ENCODE peak calls at places on chromosomes 13 and 19, in five cellular contexts. One of them, this sample, is unnamed.

GRCh38 chr13:73138276-73138950 is 79.6 kb downstream of the KLF5 start:
- DNase-seq in endothelial cell: no peak
- DNase-seq in AG08395: peak; percentile 36
- DNase-seq in activated CD4-positive, CD25-positive, alpha-beta regulatory T cell: no peak
- DNase-seq in activated CD4-positive, alpha-beta T cell treated with anti-CD3 and anti-CD28 coated beads, Interleukin-2, amount 50 U/mL, for 1 hour: no peak
- DNase-seq in this sample: no peak

GRCh38 chr13:83865161-83866137 is 16.8 kb downstream of the SLITRK1 start:
- DNase-seq in activated CD4-positive, alpha-beta T cell treated with anti-CD3 and anti-CD28 coated beads, Interleukin-2, amount 50 U/mL, for 1 hour: no peak
- DNase-seq in endothelial cell: no peak
- DNase-seq in activated CD4-positive, CD25-positive, alpha-beta regulatory T cell: no peak
- DNase-seq in AG08395: no peak
- DNase-seq in this sample: no peak

GRCh38 chr13:74683411-74683810 is 549.2 kb upstream of the KLF12 start:
- DNase-seq in activated CD4-positive, CD25-positive, alpha-beta regulatory T cell: no peak
- DNase-seq in AG08395: no peak
- DNase-seq in endothelial cell: peak; percentile 29
- DNase-seq in activated CD4-positive, alpha-beta T cell treated with anti-CD3 and anti-CD28 coated beads, Interleukin-2, amount 50 U/mL, for 1 hour: no peak
- DNase-seq in this sample: no peak

GRCh38 chr19:49182848-49183375 is 25.3 kb downstream of the TRPM4 start:
- DNase-seq in endothelial cell: no peak
- DNase-seq in activated CD4-positive, alpha-beta T cell treated with anti-CD3 and anti-CD28 coated beads, Interleukin-2, amount 50 U/mL, for 1 hour: no peak
- DNase-seq in activated CD4-positive, CD25-positive, alpha-beta regulatory T cell: no peak
- DNase-seq in AG08395: no peak
- DNase-seq in this sample: no peak

GRCh38 chr19:33535176-33535575 is 13.6 kb upstream of the PEPD start:
- DNase-seq in activated CD4-positive, CD25-positive, alpha-beta regulatory T cell: no peak
- DNase-seq in AG08395: no peak
- DNase-seq in endothelial cell: no peak
- DNase-seq in activated CD4-positive, alpha-beta T cell treated with anti-CD3 and anti-CD28 coated beads, Interleukin-2, amount 50 U/mL, for 1 hour: no peak
- DNase-seq in this sample: no peak

GRCh38 chr13:21579754-21580316 is 24.1 kb downstream of the MICU2 start:
- DNase-seq in AG08395: no peak
- DNase-seq in activated CD4-positive, alpha-beta T cell treated with anti-CD3 and anti-CD28 coated beads, Interleukin-2, amount 50 U/mL, for 1 hour: no peak
- DNase-seq in activated CD4-positive, CD25-positive, alpha-beta regulatory T cell: no peak
- DNase-seq in endothelial cell: no peak
- DNase-seq in this sample: no peak

GRCh38 chr13:70541451-70541850 is 433.2 kb upstream of the KLHL1 start:
- DNase-seq in AG08395: no peak
- DNase-seq in activated CD4-positive, alpha-beta T cell treated with anti-CD3 and anti-CD28 coated beads, Interleukin-2, amount 50 U/mL, for 1 hour: no peak
- DNase-seq in activated CD4-positive, CD25-positive, alpha-beta regulatory T cell: no peak
- DNase-seq in endothelial cell: no peak
- DNase-seq in this sample: no peak

GRCh38 chr19:3969435-3970312 is 1.2 kb downstream of the DAPK3 start:
- DNase-seq in AG08395: peak; percentile 65
- DNase-seq in activated CD4-positive, alpha-beta T cell treated with anti-CD3 and anti-CD28 coated beads, Interleukin-2, amount 50 U/mL, for 1 hour: no peak
- DNase-seq in endothelial cell: peak; percentile 51
- DNase-seq in activated CD4-positive, CD25-positive, alpha-beta regulatory T cell: no peak
- DNase-seq in this sample: peak; percentile 33

GRCh38 chr13:33676700-33677048 is 141.3 kb upstream of the RFC3 start:
- DNase-seq in activated CD4-positive, alpha-beta T cell treated with anti-CD3 and anti-CD28 coated beads, Interleukin-2, amount 50 U/mL, for 1 hour: no peak
- DNase-seq in AG08395: peak; percentile 64
- DNase-seq in endothelial cell: no peak
- DNase-seq in activated CD4-positive, CD25-positive, alpha-beta regulatory T cell: no peak
- DNase-seq in this sample: no peak

GRCh38 chr19:17337675-17338439 is 504 bp downstream of the GTPBP3 start:
- DNase-seq in activated CD4-positive, alpha-beta T cell treated with anti-CD3 and anti-CD28 coated beads, Interleukin-2, amount 50 U/mL, for 1 hour: peak; percentile 32
- DNase-seq in activated CD4-positive, CD25-positive, alpha-beta regulatory T cell: no peak
- DNase-seq in AG08395: no peak
- DNase-seq in endothelial cell: no peak
- DNase-seq in this sample: no peak

GRCh38 chr13:50319603-50320296 is 304.5 kb downstream of the KCNRG start:
- DNase-seq in AG08395: peak; percentile 4
- DNase-seq in activated CD4-positive, alpha-beta T cell treated with anti-CD3 and anti-CD28 coated beads, Interleukin-2, amount 50 U/mL, for 1 hour: no peak
- DNase-seq in activated CD4-positive, CD25-positive, alpha-beta regulatory T cell: no peak
- DNase-seq in endothelial cell: no peak
- DNase-seq in this sample: no peak

GRCh38 chr19:17555929-17556813 is 722 bp downstream of the COLGALT1 start:
- DNase-seq in activated CD4-positive, CD25-positive, alpha-beta regulatory T cell: peak; percentile 24
- DNase-seq in endothelial cell: peak; percentile 45
- DNase-seq in AG08395: peak; percentile 54
- DNase-seq in activated CD4-positive, alpha-beta T cell treated with anti-CD3 and anti-CD28 coated beads, Interleukin-2, amount 50 U/mL, for 1 hour: no peak
- DNase-seq in this sample: peak; percentile 27

GRCh38 chr19:2711175-2711936 is 8.9 kb upstream of the GNG7 start:
- DNase-seq in activated CD4-positive, CD25-positive, alpha-beta regulatory T cell: no peak
- DNase-seq in activated CD4-positive, alpha-beta T cell treated with anti-CD3 and anti-CD28 coated beads, Interleukin-2, amount 50 U/mL, for 1 hour: no peak
- DNase-seq in endothelial cell: no peak
- DNase-seq in AG08395: peak; percentile 49
- DNase-seq in this sample: no peak

GRCh38 chr19:531753-532571 is at the start of gene CDC34:
- DNase-seq in AG08395: no peak
- DNase-seq in endothelial cell: no peak
- DNase-seq in activated CD4-positive, alpha-beta T cell treated with anti-CD3 and anti-CD28 coated beads, Interleukin-2, amount 50 U/mL, for 1 hour: no peak
- DNase-seq in activated CD4-positive, CD25-positive, alpha-beta regulatory T cell: no peak
- DNase-seq in this sample: no peak

GRCh38 chr19:722553-723101 is 13.9 kb downstream of the PALM start:
- DNase-seq in activated CD4-positive, CD25-positive, alpha-beta regulatory T cell: no peak
- DNase-seq in endothelial cell: no peak
- DNase-seq in AG08395: no peak
- DNase-seq in activated CD4-positive, alpha-beta T cell treated with anti-CD3 and anti-CD28 coated beads, Interleukin-2, amount 50 U/mL, for 1 hour: no peak
- DNase-seq in this sample: no peak

GRCh38 chr13:97798836-97799235 is 154.6 kb upstream of the IPO5 start:
- DNase-seq in endothelial cell: no peak
- DNase-seq in activated CD4-positive, CD25-positive, alpha-beta regulatory T cell: no peak
- DNase-seq in activated CD4-positive, alpha-beta T cell treated with anti-CD3 and anti-CD28 coated beads, Interleukin-2, amount 50 U/mL, for 1 hour: no peak
- DNase-seq in AG08395: no peak
- DNase-seq in this sample: no peak

GRCh38 chr19:56837004-56837403 is 3.5 kb downstream of the PEG3 start:
- DNase-seq in activated CD4-positive, CD25-positive, alpha-beta regulatory T cell: no peak
- DNase-seq in endothelial cell: no peak
- DNase-seq in AG08395: no peak
- DNase-seq in activated CD4-positive, alpha-beta T cell treated with anti-CD3 and anti-CD28 coated beads, Interleukin-2, amount 50 U/mL, for 1 hour: no peak
- DNase-seq in this sample: no peak

GRCh38 chr13:109914111-109914510 is 127.7 kb upstream of the IRS2 start:
- DNase-seq in endothelial cell: no peak
- DNase-seq in AG08395: no peak
- DNase-seq in activated CD4-positive, alpha-beta T cell treated with anti-CD3 and anti-CD28 coated beads, Interleukin-2, amount 50 U/mL, for 1 hour: no peak
- DNase-seq in activated CD4-positive, CD25-positive, alpha-beta regulatory T cell: no peak
- DNase-seq in this sample: no peak

GRCh38 chr13:24672141-24673132 is 7.8 kb upstream of the ATP12A start:
- DNase-seq in activated CD4-positive, alpha-beta T cell treated with anti-CD3 and anti-CD28 coated beads, Interleukin-2, amount 50 U/mL, for 1 hour: no peak
- DNase-seq in activated CD4-positive, CD25-positive, alpha-beta regulatory T cell: no peak
- DNase-seq in AG08395: peak; percentile 27
- DNase-seq in endothelial cell: no peak
- DNase-seq in this sample: no peak

GRCh38 chr13:45243072-45243471 is 42.2 kb upstream of the KCTD4 start:
- DNase-seq in activated CD4-positive, CD25-positive, alpha-beta regulatory T cell: no peak
- DNase-seq in activated CD4-positive, alpha-beta T cell treated with anti-CD3 and anti-CD28 coated beads, Interleukin-2, amount 50 U/mL, for 1 hour: no peak
- DNase-seq in endothelial cell: no peak
- DNase-seq in AG08395: no peak
- DNase-seq in this sample: no peak

GRCh38 chr19:32669205-32669785 is 5.7 kb downstream of the ANKRD27 start:
- DNase-seq in AG08395: no peak
- DNase-seq in activated CD4-positive, CD25-positive, alpha-beta regulatory T cell: no peak
- DNase-seq in endothelial cell: no peak
- DNase-seq in activated CD4-positive, alpha-beta T cell treated with anti-CD3 and anti-CD28 coated beads, Interleukin-2, amount 50 U/mL, for 1 hour: no peak
- DNase-seq in this sample: no peak

GRCh38 chr13:99982741-99983400 is 1.3 kb downstream of the ZIC2 start:
- DNase-seq in activated CD4-positive, alpha-beta T cell treated with anti-CD3 and anti-CD28 coated beads, Interleukin-2, amount 50 U/mL, for 1 hour: no peak
- DNase-seq in activated CD4-positive, CD25-positive, alpha-beta regulatory T cell: no peak
- DNase-seq in AG08395: no peak
- DNase-seq in endothelial cell: peak; percentile 30
- DNase-seq in this sample: no peak

GRCh38 chr19:28864577-28865042 is 348.3 kb downstream of the UQCRFS1 start:
- DNase-seq in AG08395: no peak
- DNase-seq in activated CD4-positive, CD25-positive, alpha-beta regulatory T cell: no peak
- DNase-seq in activated CD4-positive, alpha-beta T cell treated with anti-CD3 and anti-CD28 coated beads, Interleukin-2, amount 50 U/mL, for 1 hour: no peak
- DNase-seq in endothelial cell: no peak
- DNase-seq in this sample: no peak

GRCh38 chr13:50697746-50698526 is 145.6 kb downstream of the DLEU7 start:
- DNase-seq in activated CD4-positive, alpha-beta T cell treated with anti-CD3 and anti-CD28 coated beads, Interleukin-2, amount 50 U/mL, for 1 hour: no peak
- DNase-seq in activated CD4-positive, CD25-positive, alpha-beta regulatory T cell: no peak
- DNase-seq in endothelial cell: no peak
- DNase-seq in AG08395: no peak
- DNase-seq in this sample: no peak

GRCh38 chr13:95552539-95553270 is at the start of gene CLDN10:
- DNase-seq in endothelial cell: peak; percentile 78
- DNase-seq in activated CD4-positive, alpha-beta T cell treated with anti-CD3 and anti-CD28 coated beads, Interleukin-2, amount 50 U/mL, for 1 hour: no peak
- DNase-seq in AG08395: no peak
- DNase-seq in activated CD4-positive, CD25-positive, alpha-beta regulatory T cell: no peak
- DNase-seq in this sample: peak; percentile 77

GRCh38 chr13:92716749-92717148 is 509.9 kb upstream of the GPC6 start:
- DNase-seq in activated CD4-positive, CD25-positive, alpha-beta regulatory T cell: no peak
- DNase-seq in endothelial cell: no peak
- DNase-seq in AG08395: peak; percentile 30
- DNase-seq in activated CD4-positive, alpha-beta T cell treated with anti-CD3 and anti-CD28 coated beads, Interleukin-2, amount 50 U/mL, for 1 hour: no peak
- DNase-seq in this sample: no peak

GRCh38 chr13:19791953-19792537 is 9.3 kb upstream of the PSPC1 start:
- DNase-seq in activated CD4-positive, alpha-beta T cell treated with anti-CD3 and anti-CD28 coated beads, Interleukin-2, amount 50 U/mL, for 1 hour: no peak
- DNase-seq in endothelial cell: no peak
- DNase-seq in activated CD4-positive, CD25-positive, alpha-beta regulatory T cell: no peak
- DNase-seq in AG08395: no peak
- DNase-seq in this sample: no peak

GRCh38 chr13:23987331-23987730 is 90.0 kb upstream of the C1QTNF9B start:
- DNase-seq in activated CD4-positive, CD25-positive, alpha-beta regulatory T cell: no peak
- DNase-seq in endothelial cell: no peak
- DNase-seq in AG08395: peak; percentile 33
- DNase-seq in activated CD4-positive, alpha-beta T cell treated with anti-CD3 and anti-CD28 coated beads, Interleukin-2, amount 50 U/mL, for 1 hour: no peak
- DNase-seq in this sample: no peak

GRCh38 chr13:47903836-47904235 is 97.2 kb downstream of the SUCLA2 start:
- DNase-seq in activated CD4-positive, alpha-beta T cell treated with anti-CD3 and anti-CD28 coated beads, Interleukin-2, amount 50 U/mL, for 1 hour: no peak
- DNase-seq in endothelial cell: no peak
- DNase-seq in AG08395: peak; percentile 18
- DNase-seq in activated CD4-positive, CD25-positive, alpha-beta regulatory T cell: no peak
- DNase-seq in this sample: no peak

GRCh38 chr19:44745386-44745831 is 3.1 kb upstream of the BCL3 start:
- DNase-seq in AG08395: peak; percentile 62
- DNase-seq in endothelial cell: no peak
- DNase-seq in activated CD4-positive, alpha-beta T cell treated with anti-CD3 and anti-CD28 coated beads, Interleukin-2, amount 50 U/mL, for 1 hour: no peak
- DNase-seq in activated CD4-positive, CD25-positive, alpha-beta regulatory T cell: no peak
- DNase-seq in this sample: no peak

GRCh38 chr19:3683866-3684816 is 16.1 kb downstream of the PIP5K1C start:
- DNase-seq in activated CD4-positive, alpha-beta T cell treated with anti-CD3 and anti-CD28 coated beads, Interleukin-2, amount 50 U/mL, for 1 hour: no peak
- DNase-seq in AG08395: no peak
- DNase-seq in endothelial cell: no peak
- DNase-seq in activated CD4-positive, CD25-positive, alpha-beta regulatory T cell: no peak
- DNase-seq in this sample: no peak

GRCh38 chr19:10295305-10295846 is 5.6 kb downstream of the ICAM5 start:
- DNase-seq in activated CD4-positive, CD25-positive, alpha-beta regulatory T cell: no peak
- DNase-seq in AG08395: no peak
- DNase-seq in endothelial cell: no peak
- DNase-seq in activated CD4-positive, alpha-beta T cell treated with anti-CD3 and anti-CD28 coated beads, Interleukin-2, amount 50 U/mL, for 1 hour: peak; percentile 66
- DNase-seq in this sample: no peak

GRCh38 chr13:49694446-49694845 is 3.2 kb upstream of the EBPL start:
- DNase-seq in endothelial cell: no peak
- DNase-seq in activated CD4-positive, CD25-positive, alpha-beta regulatory T cell: no peak
- DNase-seq in AG08395: no peak
- DNase-seq in activated CD4-positive, alpha-beta T cell treated with anti-CD3 and anti-CD28 coated beads, Interleukin-2, amount 50 U/mL, for 1 hour: no peak
- DNase-seq in this sample: no peak

GRCh38 chr13:23510979-23511735 is 59.1 kb upstream of the TNFRSF19 start:
- DNase-seq in endothelial cell: peak; percentile 9
- DNase-seq in activated CD4-positive, alpha-beta T cell treated with anti-CD3 and anti-CD28 coated beads, Interleukin-2, amount 50 U/mL, for 1 hour: no peak
- DNase-seq in activated CD4-positive, CD25-positive, alpha-beta regulatory T cell: no peak
- DNase-seq in AG08395: peak; percentile 15
- DNase-seq in this sample: no peak

GRCh38 chr13:81383441-81383840 is 1042.5 kb upstream of the SPRY2 start:
- DNase-seq in activated CD4-positive, CD25-positive, alpha-beta regulatory T cell: no peak
- DNase-seq in endothelial cell: no peak
- DNase-seq in AG08395: no peak
- DNase-seq in activated CD4-positive, alpha-beta T cell treated with anti-CD3 and anti-CD28 coated beads, Interleukin-2, amount 50 U/mL, for 1 hour: no peak
- DNase-seq in this sample: no peak